ENCODE peak calls at places on chromosomes 2 and 18, in six cellular contexts. T is germinal center, O is iris pigment epithelial cell, W is T1000, K is mucosa of gallbladder, J is lower lobe of right lung. F is an unnamed sample.

GRCh38 chr2:52473526-52473925 is 1294.1 kb upstream of the CHAC2 start:
- DNase-seq in O (no peak), J (no peak), K (no peak), T (no peak), W (no peak), F (no peak)

GRCh38 chr2:239312741-239313246 is 88.0 kb downstream of the HDAC4 start:
- DNase-seq in J (peak), O (no peak), K (peak), W (no peak), T (no peak), F (no peak)

GRCh38 chr2:127609031-127609751 is 36.8 kb upstream of the GPR17 start:
- DNase-seq in K (no peak), T (no peak), O (no peak), W (no peak), J (peak), F (no peak)

GRCh38 chr2:118325556-118325955 is 237.3 kb downstream of the INSIG2 start:
- DNase-seq in K (no peak), W (no peak), O (no peak), J (no peak), T (no peak), F (no peak)

GRCh38 chr2:105102963-105103421 is 65.1 kb downstream of the MRPS9 start:
- DNase-seq in O (peak), T (no peak), J (no peak), W (peak), K (no peak), F (peak)

GRCh38 chr2:73707058-73707457 is 30.1 kb downstream of the TPRKB start:
- DNase-seq in K (no peak), O (no peak), J (no peak), T (no peak), W (no peak), F (no peak)

GRCh38 chr2:68357608-68358337 is 7.3 kb upstream of the PLEK start:
- DNase-seq in K (peak), T (peak), O (peak), J (no peak), W (peak), F (peak)

GRCh38 chr2:234502919-234503285 is 6.0 kb upstream of the ARL4C start:
- DNase-seq in J (no peak), W (peak), O (peak), T (no peak), K (no peak), F (no peak)

GRCh38 chr2:54632733-54633692 is 90.4 kb upstream of the EML6 start:
- DNase-seq in O (peak), J (no peak), K (no peak), W (no peak), T (no peak), F (no peak)

GRCh38 chr18:25445430-25445829 is 93.5 kb upstream of the ZNF521 start:
- DNase-seq in K (no peak), O (no peak), T (no peak), J (no peak), W (no peak), F (no peak)

GRCh38 chr18:79356435-79356834 is 39.3 kb upstream of the NFATC1 start:
- DNase-seq in K (no peak), W (no peak), O (no peak), J (no peak), T (peak), F (no peak)

GRCh38 chr2:45567974-45568789 is 42.9 kb downstream of the SRBD1 start:
- DNase-seq in W (no peak), J (no peak), O (peak), K (no peak), T (peak), F (no peak)

GRCh38 chr2:13109516-13109915 is 392.8 kb downstream of the TRIB2 start:
- DNase-seq in W (no peak), J (no peak), O (no peak), K (no peak), T (no peak), F (no peak)

GRCh38 chr2:197615033-197615652 is 60.2 kb downstream of the RFTN2 start:
- DNase-seq in J (no peak), T (no peak), W (no peak), O (no peak), K (no peak), F (peak)

GRCh38 chr2:43538034-43538670 is 57.7 kb downstream of the THADA start:
- DNase-seq in W (no peak), J (no peak), O (no peak), K (no peak), T (no peak), F (no peak)

GRCh38 chr2:165700511-165700910 is 93.5 kb downstream of the GALNT3 start:
- DNase-seq in J (no peak), O (no peak), K (no peak), W (no peak), T (no peak), F (no peak)

GRCh38 chr2:120005834-120006521 is 6.9 kb upstream of the EPB41L5 start:
- DNase-seq in W (no peak), J (no peak), T (peak), O (no peak), K (no peak), F (no peak)

GRCh38 chr2:119491776-119492525 is 32.3 kb downstream of the SCTR start:
- DNase-seq in K (peak), J (no peak), W (no peak), O (peak), T (no peak), F (peak)

GRCh38 chr2:181456660-181457120 is 496 bp upstream of the ITGA4 start:
- DNase-seq in W (no peak), J (peak), T (peak), K (peak), O (peak), F (no peak)

GRCh38 chr2:222919841-222920609 is 59.2 kb downstream of the ACSL3 start:
- DNase-seq in K (no peak), T (no peak), W (peak), O (peak), J (no peak), F (peak)

GRCh38 chr2:215794829-215795546 is 218.4 kb downstream of the MREG start:
- DNase-seq in J (no peak), K (no peak), T (no peak), W (no peak), O (no peak), F (no peak)

GRCh38 chr2:101759162-101759561 is 61.7 kb downstream of the MAP4K4 start:
- DNase-seq in T (no peak), O (peak), J (no peak), K (no peak), W (no peak), F (peak)

GRCh38 chr2:216571909-216572513 is 61.2 kb upstream of the IGFBP2 start:
- DNase-seq in T (no peak), J (no peak), W (no peak), O (no peak), K (no peak), F (no peak)

GRCh38 chr18:55265130-55265675 is 305.9 kb upstream of the CCDC68 start:
- DNase-seq in J (no peak), T (no peak), W (no peak), K (no peak), O (no peak), F (no peak)

F was measured in PC-9.